ENCODE peak calls at places on chromosomes 2 and 18, in eight cellular contexts. Q is tibial nerve, C is breast epithelium, H is thyroid gland, U is spleen, E is esophagus squamous epithelium, L is stomach, T is sigmoid colon. O is an unnamed sample. For H3K4me1, the result is how much of the 10 kb centered on the place peaks cover.

GRCh38 chr2:184026961-184027360 is 571.4 kb upstream of the ZNF804A start:
- DNase-seq in E (no peak), C (no peak), L (no peak), T (no peak), H (no peak), Q (no peak), U (no peak), O (no peak)

GRCh38 chr2:110115291-110116032 is at the start of gene MALL:
- DNase-seq in U (no peak), H (peak), E (no peak), T (no peak), C (no peak), L (peak), Q (no peak), O (peak)

GRCh38 chr18:13278231-13278630 is 59.7 kb downstream of the LDLRAD4 start:
- DNase-seq in H (no peak), Q (no peak), C (no peak), L (no peak), T (no peak), E (no peak), U (no peak), O (no peak)

GRCh38 chr2:215364157-215365155 is 52.6 kb downstream of the ATIC start:
- DNase-seq in Q (no peak), L (no peak), E (no peak), H (no peak), U (no peak), C (no peak), T (no peak), O (no peak)

GRCh38 chr2:23791030-23791429 is 135.9 kb downstream of the ATAD2B start:
- DNase-seq in C (no peak), T (no peak), H (no peak), L (no peak), E (no peak), Q (no peak), U (no peak), O (no peak)

GRCh38 chr18:59823611-59824195 is 76.1 kb upstream of the PMAIP1 start:
- DNase-seq in L (peak), C (peak), U (no peak), E (no peak), H (peak), T (peak), Q (peak), O (no peak)

GRCh38 chr2:172513935-172514586 is 41.8 kb upstream of the PDK1 start:
- DNase-seq in E (no peak), T (no peak), C (no peak), U (peak), Q (no peak), H (peak), L (no peak), O (no peak)

GRCh38 chr2:233356546-233357308 is 2.4 kb downstream of the DGKD start:
- DNase-seq in Q (no peak), L (no peak), U (no peak), H (no peak), C (no peak), E (no peak), T (no peak), O (no peak)

GRCh38 chr2:40244251-40245010 is 207.5 kb downstream of the SLC8A1 start:
- DNase-seq in U (no peak), H (peak), L (peak), T (peak), C (no peak), Q (peak), E (no peak), O (no peak)

GRCh38 chr18:22505136-22505535 is 87.4 kb upstream of the CTAGE1 start:
- DNase-seq in Q (no peak), C (no peak), U (no peak), E (no peak), L (no peak), T (no peak), H (no peak), O (no peak)

GRCh38 chr2:98445708-98446577 is 1.3 kb downstream of the INPP4A start:
- DNase-seq in T (no peak), C (no peak), E (no peak), U (no peak), H (no peak), L (no peak), Q (no peak), O (no peak)

GRCh38 chr2:98445167-98445522 is 487 bp downstream of the INPP4A start:
- DNase-seq in C (no peak), E (no peak), L (no peak), T (no peak), Q (no peak), H (no peak), U (peak), O (peak)

GRCh38 chr2:98442488-98442887 is 2.2 kb upstream of the INPP4A start:
- DNase-seq in T (no peak), L (no peak), H (no peak), E (no peak), U (no peak), C (no peak), Q (no peak), O (no peak)

GRCh38 chr2:98446850-98447249 is 2.2 kb downstream of the INPP4A start:
- DNase-seq in E (no peak), C (no peak), Q (no peak), H (peak), U (no peak), T (no peak), L (no peak), O (no peak)

GRCh38 chr2:98444436-98445166 is at the start of gene INPP4A:
- DNase-seq in H (peak), C (peak), U (peak), Q (peak), E (no peak), L (peak), T (peak), O (peak)
- TF ChIP-seq POLR2A in H (peak), C (no peak), U (no peak), Q (peak), E (no peak), L (no peak), T (no peak), O (peak)

GRCh38 chr2:117195381-117195780 is 619.1 kb upstream of the DDX18 start:
- DNase-seq in L (no peak), Q (no peak), U (no peak), C (no peak), T (no peak), H (no peak), E (no peak), O (no peak)
- H3K4me1 ChIP-seq in L (under half), Q (under half), U (under half), C (under half), T (under half), H (under half), E (under half), O (under half)

GRCh38 chr2:71389379-71390072 is 57.9 kb downstream of the ZNF638 start:
- DNase-seq in H (no peak), T (no peak), C (no peak), L (no peak), U (no peak), Q (no peak), E (no peak), O (no peak)
- TF ChIP-seq POLR2A in H (no peak), T (no peak), C (no peak), L (no peak), U (no peak), Q (no peak), E (no peak), O (no peak)

DNA sequence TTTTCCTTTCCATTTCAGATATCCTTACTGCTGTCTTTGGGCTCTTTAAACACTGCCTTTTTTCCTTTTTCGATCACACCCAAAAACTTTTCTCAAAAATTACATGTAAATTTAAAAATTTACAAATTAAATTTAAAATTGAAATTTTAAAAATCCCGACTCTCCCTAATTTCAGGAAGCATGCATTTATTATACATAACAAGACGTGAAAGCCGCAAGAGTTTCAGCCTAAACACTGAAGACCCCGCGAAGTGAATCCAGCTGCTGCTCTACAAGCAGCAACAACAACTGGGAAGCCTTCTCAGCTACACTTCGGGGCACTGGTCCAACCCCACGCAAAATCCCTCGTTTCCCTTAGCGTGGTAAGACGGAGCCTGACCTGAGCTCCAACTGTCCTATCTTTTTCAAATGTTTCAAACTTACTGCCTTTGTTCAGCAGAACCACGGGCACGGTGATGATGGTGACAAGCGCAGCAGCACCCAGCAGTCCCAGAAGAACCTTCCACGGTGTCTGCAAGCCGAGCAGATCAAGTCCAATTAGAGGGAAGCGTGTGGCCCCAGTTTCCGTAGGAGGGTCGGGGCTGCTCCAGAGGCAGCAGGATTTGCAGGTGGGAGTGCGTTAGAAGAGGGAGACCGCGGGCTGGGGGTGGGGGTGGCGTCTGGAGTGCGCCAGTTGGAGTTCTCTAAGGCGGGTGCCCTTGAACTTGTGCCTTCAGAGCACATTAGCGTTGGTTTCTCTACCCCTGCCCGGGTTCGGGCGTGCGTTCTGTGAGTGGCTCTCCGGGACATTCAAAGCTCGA is 839 bp downstream of the DPP4 start:
- DNase-seq in C (no peak), E (no peak), L (no peak), T (peak), Q (no peak), U (no peak), H (no peak), O (no peak)
- H3K4me1 ChIP-seq in C (under half), E (under half), L (under half), T (under half), Q (under half), U (under half), H (under half), O (under half)

GRCh38 chr2:171342014-171342413 is 91.8 kb downstream of the METTL8 start:
- DNase-seq in U (no peak), C (no peak), Q (no peak), H (no peak), E (no peak), L (no peak), T (no peak), O (no peak)
- TF ChIP-seq POLR2A in U (no peak), C (no peak), Q (no peak), H (no peak), E (no peak), L (no peak), T (no peak), O (no peak)

GRCh38 chr18:50796495-50796894 is 23.3 kb downstream of the MRO start:
- DNase-seq in T (no peak), U (no peak), Q (no peak), E (no peak), H (no peak), C (no peak), L (no peak), O (no peak)
- H3K4me1 ChIP-seq in T (under half), U (under half), Q (under half), E (under half), H (under half), C (under half), L (under half), O (under half)